ENCODE peak calls at places on chromosomes 13 and 19, in six cellular contexts. G is OCI-LY7; B is NCI-H2107; M is nucleus accumbens; K is activated CD4-positive, alpha-beta memory T cell treated with anti-CD3 and anti-CD28 coated beads for 36 hours; I is kidney glomerular epithelial cell. T is an unnamed sample.

GRCh38 chr13:40920826-40921225 is 98.3 kb downstream of the ELF1 start:
- DNase-seq in K (no peak), G (no peak), M (no peak), I (peak), B (no peak), T (no peak)

GRCh38 chr19:3441089-3441985 is 39.0 kb downstream of the SMIM24 start:
- DNase-seq in I (no peak), K (no peak), B (no peak), M (no peak), G (no peak), T (no peak)

GRCh38 chr13:51435002-51435578 is 17.7 kb downstream of the INTS6 start:
- DNase-seq in G (peak), K (no peak), I (peak), M (no peak), B (no peak), T (no peak)

GRCh38 chr13:111326981-111327642 is 6.7 kb downstream of the TEX29 start:
- DNase-seq in G (no peak), K (no peak), M (no peak), I (no peak), B (no peak), T (no peak)

GRCh38 chr13:94813920-94814500 is 101.7 kb upstream of the SOX21 start:
- DNase-seq in I (no peak), B (no peak), M (no peak), K (no peak), G (no peak), T (no peak)

GRCh38 chr13:69737129-69737935 is 370.3 kb upstream of the ATXN8OS start:
- DNase-seq in I (no peak), G (no peak), M (no peak), B (no peak), K (no peak), T (no peak)

GRCh38 chr19:19464339-19465098 is 50.8 kb downstream of the TSSK6 start:
- DNase-seq in K (no peak), M (peak), I (peak), B (no peak), G (no peak), T (no peak)

GRCh38 chr13:112815871-112816270 is 126.0 kb downstream of the ATP11A start:
- DNase-seq in K (no peak), I (no peak), G (no peak), M (no peak), B (no peak), T (no peak)

GRCh38 chr19:56139847-56140582 is 1.1 kb upstream of the ZNF444 start:
- DNase-seq in K (peak), I (no peak), M (no peak), B (no peak), G (no peak), T (no peak)

GRCh38 chr13:35140321-35140720 is 198.3 kb downstream of the NBEA start:
- DNase-seq in I (no peak), G (no peak), M (no peak), K (no peak), B (no peak), T (no peak)

GRCh38 chr19:41439441-41440222 is at the start of gene DMAC2:
- DNase-seq in K (peak), G (peak), B (peak), M (peak), I (peak), T (peak)

GRCh38 chr19:2574971-2575630 is 99.2 kb downstream of the GADD45B start:
- DNase-seq in K (no peak), I (no peak), B (no peak), M (no peak), G (no peak), T (peak)

GRCh38 chr19:46351241-46352041 is 4.6 kb downstream of the PPP5C start:
- DNase-seq in M (no peak), K (peak), G (peak), B (no peak), I (no peak), T (peak)

GRCh38 chr13:91154553-91154952 is 192.9 kb upstream of the MIR17HG start:
- DNase-seq in B (no peak), I (no peak), K (no peak), M (no peak), G (no peak), T (no peak)

GRCh38 chr13:102599451-102600012 is 2.7 kb downstream of the TPP2 start:
- DNase-seq in M (no peak), G (no peak), B (no peak), I (no peak), K (no peak), T (no peak)

GRCh38 chr19:9878511-9879196 is 43.5 kb downstream of the PIN1 start:
- DNase-seq in K (no peak), B (no peak), I (no peak), M (no peak), G (no peak), T (no peak)

GRCh38 chr19:18007605-18007938 is 398 bp upstream of the ARRDC2 start:
- DNase-seq in B (no peak), K (no peak), M (no peak), I (no peak), G (no peak), T (no peak)

GRCh38 chr19:3590991-3591659 is 5.8 kb downstream of the GIPC3 start:
- DNase-seq in K (no peak), I (no peak), B (no peak), M (no peak), G (no peak), T (no peak)

GRCh38 chr19:41350735-41351338 is 2.9 kb downstream of the TGFB1 start:
- DNase-seq in M (no peak), G (no peak), B (no peak), I (no peak), K (peak), T (no peak)

GRCh38 chr13:81394605-81395004 is 1053.7 kb upstream of the SPRY2 start:
- DNase-seq in M (no peak), G (no peak), I (no peak), B (no peak), K (no peak), T (no peak)

GRCh38 chr13:73715114-73715909 is 418.9 kb downstream of the KLF12 start:
- DNase-seq in M (no peak), B (no peak), G (no peak), K (peak), I (no peak), T (no peak)

GRCh38 chr13:76928456-76928855 is 19.9 kb upstream of the ACOD1 start:
- DNase-seq in I (no peak), K (no peak), G (no peak), B (no peak), M (no peak), T (no peak)

GRCh38 chr13:66543780-66544179 is 686.4 kb downstream of the PCDH9 start:
- DNase-seq in G (peak), M (no peak), K (no peak), B (no peak), I (no peak), T (no peak)

GRCh38 chr13:35964764-35965163 is 166.4 kb downstream of the DCLK1 start:
- DNase-seq in I (peak), B (no peak), K (no peak), M (no peak), G (no peak), T (no peak)

GRCh38 chr19:6773323-6773931 is 919 bp downstream of the VAV1 start:
- DNase-seq in M (no peak), G (peak), K (peak), B (no peak), I (no peak), T (peak)

GRCh38 chr13:46712524-46712923 is 84.4 kb downstream of the ESD start:
- DNase-seq in I (no peak), G (no peak), M (no peak), K (no peak), B (no peak), T (no peak)

GRCh38 chr13:37741536-37741935 is 128.0 kb downstream of the TRPC4 start:
- DNase-seq in G (no peak), B (no peak), I (no peak), K (no peak), M (no peak), T (no peak)

GRCh38 chr19:56117376-56117884 is 3.7 kb downstream of the ZNF787 start:
- DNase-seq in B (no peak), K (no peak), I (no peak), M (no peak), G (no peak), T (no peak)